ENCODE peak calls at places on chromosomes 4 and X, in nine cellular contexts. W is central memory CD4-positive, alpha-beta T cell; V is WTC11; O is cardiac fibroblast; M is activated B cell treated with CpG ODN at 0.5 μM for 24 hours; A is T-helper 9 cell; S is amniotic stem cell; R is neural crest cell; C is T follicular helper cell. Z is an unnamed sample.

GRCh38 chrX:13005671-13006473 is 31.0 kb downstream of the TMSB4X start:
- DNase-seq in R (no peak), W (no peak), A (no peak), V (no peak), S (peak), C (no peak), M (no peak), O (peak), Z (no peak)

GRCh38 chr4:168558587-168558986 is 61.7 kb downstream of the PALLD start:
- DNase-seq in A (no peak), S (no peak), M (no peak), R (no peak), O (peak), V (no peak), W (no peak), C (no peak), Z (no peak)

GRCh38 chr4:8192748-8193738 is 6.0 kb upstream of the SH3TC1 start:
- DNase-seq in A (no peak), M (peak), O (peak), V (no peak), R (no peak), W (no peak), C (no peak), S (no peak), Z (no peak)

GRCh38 chr4:182521006-182521405 is 277.8 kb downstream of the TENM3 start:
- DNase-seq in S (no peak), R (no peak), W (no peak), M (no peak), C (no peak), O (no peak), A (no peak), V (no peak), Z (no peak)

GRCh38 chr4:164536829-164537228 is 217.1 kb upstream of the SMIM31 start:
- DNase-seq in A (no peak), C (no peak), W (no peak), V (no peak), R (no peak), M (no peak), S (no peak), O (no peak), Z (no peak)

GRCh38 chr4:147707892-147708672 is 23.8 kb upstream of the ARHGAP10 start:
- DNase-seq in R (peak), S (no peak), C (peak), M (no peak), O (peak), W (peak), V (peak), A (peak), Z (peak)

GRCh38 chrX:140762061-140762460 is 52.5 kb downstream of the LINC00632 start:
- DNase-seq in A (no peak), W (no peak), C (no peak), V (peak), M (no peak), S (peak), R (peak), O (peak), Z (peak)

GRCh38 chr4:153488719-153489384 is 22.7 kb downstream of the TMEM131L start:
- DNase-seq in S (no peak), R (no peak), A (no peak), C (no peak), M (no peak), V (peak), W (no peak), O (peak), Z (no peak)

GRCh38 chr4:136812100-136812880 is 720.0 kb downstream of the PCDH18 start:
- DNase-seq in V (no peak), S (no peak), A (no peak), R (no peak), M (no peak), W (no peak), C (no peak), O (no peak), Z (no peak)

GRCh38 chr4:108328033-108328732 is 159.5 kb upstream of the LEF1 start:
- DNase-seq in C (no peak), O (no peak), S (no peak), V (no peak), A (no peak), M (no peak), W (no peak), R (no peak), Z (no peak)

GRCh38 chrX:119622356-119623232 is 16.4 kb upstream of the NKRF start:
- DNase-seq in O (peak), C (no peak), S (no peak), R (no peak), V (no peak), A (no peak), W (no peak), M (no peak), Z (no peak)

GRCh38 chr4:111537165-111537564 is 608.1 kb upstream of the FAM241A start:
- DNase-seq in V (no peak), W (no peak), O (no peak), R (no peak), C (no peak), S (no peak), A (no peak), M (no peak), Z (no peak)

GRCh38 chrX:44082829-44083228 is 109.6 kb upstream of the NDP start:
- DNase-seq in A (no peak), M (no peak), O (no peak), C (no peak), W (no peak), S (no peak), V (no peak), R (no peak), Z (no peak)

GRCh38 chr4:102616661-102617060 is 115.5 kb downstream of the NFKB1 start:
- DNase-seq in M (no peak), C (no peak), A (no peak), O (no peak), R (no peak), S (no peak), V (peak), W (peak), Z (no peak)

GRCh38 chr4:89400408-89401035 is 92.9 kb upstream of the GPRIN3 start:
- DNase-seq in S (no peak), V (no peak), R (no peak), W (no peak), O (peak), M (no peak), C (no peak), A (no peak), Z (no peak)